ENCODE peak calls at places on chromosomes 13 and 19, in ten cellular contexts. E, Y, O, N, D, T, A, W, I and B are unnamed samples.

GRCh38 chr19:46710687-46711086 is 6.2 kb downstream of the PRKD2 start:
- DNase-seq in E (no peak), Y (no peak), O (no peak), N (no peak), D (no peak), T (no peak), A (no peak), W (no peak), I (no peak), B (no peak)

GRCh38 chr19:42553292-42554045 is 25.2 kb upstream of the CEACAM1 start:
- DNase-seq in E (peak; percentile 33), Y (no peak), O (no peak), N (no peak), D (peak; percentile 82), T (no peak), A (no peak), W (no peak), I (peak; percentile 54), B (no peak)

GRCh38 chr13:27419333-27419732 is 5.1 kb upstream of the GTF3A start:
- DNase-seq in E (no peak), Y (no peak), O (no peak), N (no peak), D (no peak), T (no peak), A (no peak), W (no peak), I (no peak), B (no peak)

GRCh38 chr19:18519962-18520847 is 1.7 kb downstream of the ELL start:
- DNase-seq in E (peak; percentile 51), Y (no peak), O (no peak), N (peak; percentile 52), D (peak; percentile 81), T (peak; percentile 50), A (peak; percentile 70), W (peak; percentile 53), I (peak; percentile 92), B (peak; percentile 46)

GRCh38 chr13:100197591-100198365 is 108.9 kb downstream of the PCCA start:
- DNase-seq in E (no peak), Y (no peak), O (no peak), N (no peak), D (no peak), T (no peak), A (no peak), W (no peak), I (no peak), B (no peak)

GRCh38 chr13:45178349-45179142 is 22.3 kb downstream of the KCTD4 start:
- DNase-seq in E (no peak), Y (no peak), O (no peak), N (no peak), D (peak; percentile 21), T (no peak), A (no peak), W (no peak), I (peak; percentile 86), B (no peak)

GRCh38 chr13:67278230-67278629 is 48.1 kb upstream of the PCDH9 start:
- DNase-seq in E (no peak), Y (no peak), O (no peak), N (no peak), D (peak; percentile 83), T (no peak), A (no peak), W (no peak), I (no peak), B (no peak)

GRCh38 chr13:101875717-101876393 is 423.4 kb downstream of the ITGBL1 start:
- DNase-seq in E (no peak), Y (peak; percentile 79), O (no peak), N (no peak), D (peak; percentile 3), T (no peak), A (no peak), W (no peak), I (peak; percentile 73), B (no peak)

GRCh38 chr19:32613008-32613407 is 32.0 kb downstream of the PDCD5 start:
- DNase-seq in E (no peak), Y (no peak), O (no peak), N (no peak), D (no peak), T (no peak), A (no peak), W (no peak), I (no peak), B (no peak)

GRCh38 chr19:19068659-19069509 is 5.1 kb downstream of the SLC25A42 start:
- DNase-seq in E (no peak), Y (no peak), O (no peak), N (no peak), D (no peak), T (no peak), A (peak; percentile 44), W (no peak), I (no peak), B (no peak)

GRCh38 chr13:89925107-89925506 is 1422.4 kb upstream of the MIR17HG start:
- DNase-seq in E (no peak), Y (no peak), O (no peak), N (no peak), D (peak; percentile 35), T (no peak), A (no peak), W (no peak), I (peak; percentile 60), B (no peak)

GRCh38 chr19:8641221-8641907 is 10.9 kb downstream of the NFILZ start:
- DNase-seq in E (no peak), Y (no peak), O (no peak), N (no peak), D (no peak), T (no peak), A (no peak), W (no peak), I (no peak), B (no peak)

GRCh38 chr13:23175920-23176319 is 4.9 kb upstream of the SGCG start:
- DNase-seq in E (no peak), Y (peak; percentile 2), O (no peak), N (no peak), D (peak; percentile 10), T (no peak), A (no peak), W (no peak), I (no peak), B (no peak)

GRCh38 chr13:21060063-21060826 is 1.1 kb downstream of the LATS2 start:
- DNase-seq in E (peak; percentile 59), Y (no peak), O (no peak), N (no peak), D (peak; percentile 63), T (no peak), A (peak; percentile 42), W (no peak), I (peak; percentile 60), B (no peak)

GRCh38 chr19:30227661-30228112 is 144.5 kb upstream of the ZNF536 start:
- DNase-seq in E (peak; percentile 67), Y (peak; percentile 17), O (no peak), N (no peak), D (peak; percentile 71), T (no peak), A (peak; percentile 80), W (peak; percentile 89), I (peak; percentile 46), B (peak; percentile 12)

GRCh38 chr19:35775298-35776101 is at the start of gene ARHGAP33:
- DNase-seq in E (peak; percentile 99), Y (peak; percentile 98), O (peak; percentile 99), N (peak; percentile 98), D (peak; percentile 97), T (peak; percentile 99), A (peak; percentile 100), W (peak; percentile 99), I (peak; percentile 97), B (peak; percentile 99)

GRCh38 chr19:6475321-6476108 is 6.1 kb downstream of the DENND1C start:
- DNase-seq in E (no peak), Y (no peak), O (no peak), N (no peak), D (no peak), T (no peak), A (no peak), W (no peak), I (no peak), B (no peak)

GRCh38 chr19:48815870-48816501 is 5.2 kb upstream of the BCAT2 start:
- DNase-seq in E (no peak), Y (no peak), O (no peak), N (no peak), D (no peak), T (no peak), A (peak; percentile 48), W (peak; percentile 71), I (peak; percentile 33), B (no peak)

GRCh38 chr13:85654227-85654626 is 145.0 kb downstream of the SLITRK6 start:
- DNase-seq in E (no peak), Y (no peak), O (no peak), N (no peak), D (no peak), T (no peak), A (no peak), W (no peak), I (peak; percentile 26), B (no peak)

GRCh38 chr13:114095486-114095885 is 36.9 kb downstream of the RASA3 start:
- DNase-seq in E (no peak), Y (no peak), O (no peak), N (no peak), D (no peak), T (no peak), A (no peak), W (no peak), I (no peak), B (no peak)

GRCh38 chr19:51807925-51808324 is 13.0 kb downstream of the FPR3 start:
- DNase-seq in E (no peak), Y (no peak), O (no peak), N (no peak), D (no peak), T (no peak), A (no peak), W (no peak), I (no peak), B (no peak)

GRCh38 chr13:28136916-28137315 is 1.4 kb upstream of the PAN3 start:
- DNase-seq in E (no peak), Y (no peak), O (no peak), N (no peak), D (no peak), T (no peak), A (peak; percentile 44), W (no peak), I (peak; percentile 12), B (no peak)

GRCh38 chr13:47917022-47917574 is 84.0 kb downstream of the SUCLA2 start:
- DNase-seq in E (no peak), Y (no peak), O (no peak), N (no peak), D (no peak), T (no peak), A (no peak), W (no peak), I (no peak), B (no peak)

GRCh38 chr13:107883561-107884175 is 331.7 kb downstream of the LIG4 start:
- DNase-seq in E (no peak), Y (no peak), O (no peak), N (no peak), D (peak; percentile 43), T (no peak), A (no peak), W (no peak), I (peak; percentile 83), B (no peak)

GRCh38 chr19:34316741-34317241 is 48.2 kb upstream of the GPI start:
- DNase-seq in E (no peak), Y (no peak), O (no peak), N (no peak), D (no peak), T (no peak), A (no peak), W (peak; percentile 43), I (peak; percentile 78), B (no peak)

GRCh38 chr19:2345076-2345475 is 15.0 kb upstream of the TMPRSS9 start:
- DNase-seq in E (no peak), Y (no peak), O (no peak), N (no peak), D (no peak), T (no peak), A (no peak), W (no peak), I (no peak), B (no peak)

GRCh38 chr19:37218592-37218935 is 550 bp downstream of the ZNF383 start:
- DNase-seq in E (no peak), Y (no peak), O (no peak), N (no peak), D (no peak), T (no peak), A (no peak), W (no peak), I (peak; percentile 82), B (no peak)

GRCh38 chr13:20559659-20560356 is 7.1 kb upstream of the IFT88 start:
- DNase-seq in E (no peak), Y (no peak), O (no peak), N (no peak), D (no peak), T (no peak), A (peak; percentile 24), W (no peak), I (no peak), B (no peak)